ENCODE peak calls at places on chromosomes 2 and 18, in four cellular contexts. E is HepG2, F is WTC11, S is K562. C is an unnamed sample.
A peak's percentile ranks its signal among the peaks of the same experiment; 100 is the strongest.

GRCh38 chr2:95573866-95574265 is 17.9 kb upstream of the TRIM43 start:
- DNase-seq in E (no peak), S (no peak), F (no peak), C (no peak)

GRCh38 chr2:97706112-97706511 is 7.3 kb upstream of the ZAP70 start:
- DNase-seq in F (no peak), E (no peak), S (no peak), C (no peak)

GRCh38 chr18:73414598-73414997 is 546.8 kb upstream of the NETO1 start:
- DNase-seq in S (no peak), E (no peak), F (no peak), C (no peak)

GRCh38 chr2:28547906-28548600 is 52.2 kb downstream of the PLB1 start:
- DNase-seq in S (no peak), F (no peak), E (no peak), C (no peak)

GRCh38 chr2:171432969-171433762 is 624 bp downstream of the METTL8 start:
- DNase-seq in F (peak; percentile 25), S (peak; percentile 68), E (peak; percentile 83), C (peak; percentile 33)

GRCh38 chr2:237766334-237766733 is 32.2 kb upstream of the RBM44 start:
- DNase-seq in S (no peak), E (no peak), F (no peak), C (no peak)

GRCh38 chr2:75186829-75187228 is 12.5 kb downstream of the TACR1 start:
- DNase-seq in S (no peak), E (no peak), F (no peak), C (no peak)

GRCh38 chr2:195575879-195576391 is 81.1 kb upstream of the SLC39A10 start:
- DNase-seq in F (no peak), S (no peak), E (peak; percentile 27), C (peak; percentile 64)

GRCh38 chr2:47905454-47906260 is 641 bp downstream of the FBXO11 start:
- DNase-seq in F (peak; percentile 66), S (no peak), E (no peak), C (no peak)

GRCh38 chr2:216596986-216597509 is 36.2 kb upstream of the IGFBP2 start:
- DNase-seq in S (no peak), F (no peak), E (no peak), C (no peak)

GRCh38 chr2:209577376-209578357 is 153.8 kb downstream of the MAP2 start:
- DNase-seq in F (no peak), S (no peak), E (peak; percentile 10), C (peak; percentile 12)

GRCh38 chr18:50194623-50195532 is at the start of gene MYO5B:
- DNase-seq in F (peak; percentile 71), S (peak; percentile 63), E (peak; percentile 63), C (peak; percentile 7)

GRCh38 chr18:43525149-43525548 is 247.9 kb upstream of the SYT4 start:
- DNase-seq in S (no peak), E (no peak), F (no peak), C (no peak)

GRCh38 chr2:236085647-236086046 is 82.5 kb downstream of the GBX2 start:
- DNase-seq in E (no peak), F (no peak), S (no peak), C (no peak)

GRCh38 chr2:106638043-106638442 is 150.9 kb downstream of the CD8B2 start:
- DNase-seq in S (peak; percentile 7), E (no peak), F (no peak), C (peak; percentile 39)

GRCh38 chr2:71620116-71620515 is 166.8 kb downstream of the DYSF start:
- DNase-seq in F (no peak), S (no peak), E (no peak), C (no peak)

GRCh38 chr18:41820784-41821183 is 134.2 kb upstream of the PIK3C3 start:
- DNase-seq in F (no peak), E (no peak), S (no peak), C (no peak)

GRCh38 chr18:79692886-79693285 is 13.3 kb downstream of the CTDP1 start:
- DNase-seq in E (no peak), S (no peak), F (no peak), C (no peak)

GRCh38 chr2:193824474-193824873 is 1629.7 kb upstream of the TMEFF2 start:
- DNase-seq in E (no peak), F (no peak), S (no peak), C (peak; percentile 17)

GRCh38 chr2:96580771-96581170 is 44.2 kb downstream of the ARID5A start:
- DNase-seq in S (peak; percentile 41), F (no peak), E (peak; percentile 46), C (peak; percentile 18)

GRCh38 chr2:112055110-112055832 is at the start of gene TMEM87B:
- DNase-seq in S (peak; percentile 94), E (peak; percentile 91), F (peak; percentile 79), C (peak; percentile 66)

DNA sequence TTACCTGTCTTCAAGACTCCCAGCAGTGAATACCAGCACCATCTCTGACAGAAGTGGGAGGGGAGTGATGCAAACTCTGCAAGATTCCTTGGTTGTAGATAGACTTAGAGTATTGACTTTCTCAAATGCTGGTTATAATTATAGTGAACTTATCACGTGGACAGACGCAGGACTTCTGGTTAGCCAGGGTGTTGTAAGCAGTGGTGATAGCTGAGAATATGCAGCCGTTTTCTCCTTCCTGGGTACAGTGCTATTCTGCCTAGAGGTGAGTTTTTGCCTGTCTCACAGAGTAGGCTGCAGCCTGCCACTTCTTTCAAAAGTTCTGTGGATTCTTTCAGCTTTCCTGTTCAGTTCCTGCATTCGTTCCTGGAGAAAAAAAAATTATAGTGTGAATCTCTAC is 733 bp upstream of the CXCR2 start:
- DNase-seq in F (no peak), S (no peak), E (no peak), C (no peak)
- TF ChIP-seq NR3C1 in F (no peak), S (no peak), E (no peak), C (no peak)

DNA sequence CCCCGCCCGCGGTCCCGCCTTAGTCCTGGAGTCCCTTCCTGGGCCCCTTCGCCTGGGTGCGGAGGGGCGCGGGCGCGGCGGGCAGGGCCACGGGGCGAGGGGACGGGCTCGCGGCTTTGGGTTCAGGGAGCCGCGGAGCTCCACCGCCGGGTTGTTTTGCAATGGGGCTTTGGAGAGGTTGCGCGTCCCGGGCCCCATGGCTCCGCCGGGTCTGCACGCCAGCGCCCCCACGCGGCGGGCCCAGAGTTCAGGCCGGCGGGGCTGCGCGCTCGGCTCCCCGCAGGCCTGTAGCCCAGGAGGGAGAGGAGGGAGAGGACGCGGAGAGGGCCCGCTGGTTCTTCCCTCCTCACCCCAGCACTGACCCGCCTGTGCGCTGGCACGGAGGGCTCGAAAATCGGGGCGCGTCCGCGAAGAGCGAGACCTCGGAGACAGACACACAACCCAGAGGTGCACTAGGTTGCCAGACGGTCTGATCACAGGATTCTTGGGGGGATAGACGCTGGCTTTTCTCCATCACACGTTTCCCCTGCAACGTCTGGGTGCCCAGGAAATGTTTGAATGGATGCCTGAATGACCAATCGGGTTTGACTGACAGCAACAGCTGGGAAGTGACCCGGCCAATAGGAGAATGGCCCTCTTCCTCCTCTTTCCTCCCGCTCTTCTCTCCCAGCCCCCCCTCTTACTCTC is 4.9 kb upstream of the SIX2 start:
- DNase-seq in F (peak; percentile 79), S (peak; percentile 61), E (no peak), C (peak; percentile 88)
- TF ChIP-seq NR3C1 in F (no peak), S (no peak), E (no peak), C (no peak)

GRCh38 chr2:239189711-239190131 is 211.1 kb downstream of the HDAC4 start:
- DNase-seq in S (no peak), F (no peak), E (no peak), C (no peak)

GRCh38 chr2:239188536-239188935 is 212.3 kb downstream of the HDAC4 start:
- DNase-seq in S (no peak), E (no peak), F (no peak), C (no peak)

GRCh38 chr2:239186958-239187357 is 213.9 kb downstream of the HDAC4 start:
- DNase-seq in S (no peak), F (no peak), E (no peak), C (no peak)

GRCh38 chr2:239186516-239186915 is 214.3 kb downstream of the HDAC4 start:
- DNase-seq in S (no peak), F (no peak), E (no peak), C (no peak)

GRCh38 chr2:239187464-239188253 is 213.2 kb downstream of the HDAC4 start:
- DNase-seq in S (no peak), E (no peak), F (no peak), C (no peak)
- TF ChIP-seq NR3C1 in S (no peak), E (no peak), F (no peak), C (no peak)

DNA sequence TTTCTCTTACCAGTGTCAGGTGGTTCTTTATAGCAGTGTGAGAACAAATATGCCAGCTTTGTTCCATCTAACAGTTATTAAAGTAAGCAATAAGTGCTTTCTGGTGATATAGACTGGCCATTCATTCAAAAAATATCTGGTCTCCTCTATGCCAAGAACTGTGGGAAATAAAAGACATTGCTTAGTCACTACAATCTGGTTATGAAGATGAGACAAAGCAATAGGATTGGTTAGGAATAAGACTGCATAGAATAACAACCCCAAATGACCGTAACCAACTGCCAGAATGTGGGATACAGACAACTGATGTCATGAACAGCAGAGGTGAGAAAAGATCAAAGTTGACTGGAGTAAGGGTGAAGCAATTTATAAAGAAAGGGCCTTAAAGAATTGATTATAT is 83.8 kb downstream of the MBD2 start:
- DNase-seq in S (no peak), F (no peak), E (no peak), C (no peak)
- TF ChIP-seq NR3C1 in S (no peak), F (no peak), E (no peak), C (no peak)

GRCh38 chr18:24075731-24076130 is 61.2 kb downstream of the TTC39C start:
- DNase-seq in F (no peak), E (no peak), S (no peak), C (no peak)
- TF ChIP-seq NR3C1 in F (no peak), E (no peak), S (no peak), C (no peak)

GRCh38 chr18:56382541-56382940 is 255.9 kb downstream of the TXNL1 start:
- DNase-seq in E (no peak), F (no peak), S (no peak), C (no peak)
- TF ChIP-seq NR3C1 in E (no peak), F (no peak), S (no peak), C (no peak)

GRCh38 chr18:12093520-12094257 is at the start of gene ANKRD62:
- DNase-seq in E (no peak), F (no peak), S (peak; percentile 16), C (no peak)

GRCh38 chr18:12091742-12092141 is 1.9 kb upstream of the ANKRD62 start:
- DNase-seq in E (no peak), S (no peak), F (no peak), C (no peak)

GRCh38 chr18:12088731-12089375 is 4.8 kb upstream of the ANKRD62 start:
- DNase-seq in S (no peak), F (no peak), E (no peak), C (no peak)

GRCh38 chr18:12088096-12088495 is 5.5 kb upstream of the ANKRD62 start:
- DNase-seq in S (no peak), F (no peak), E (no peak), C (no peak)

GRCh38 chr18:12092398-12093229 is 1.0 kb upstream of the ANKRD62 start:
- DNase-seq in F (peak; percentile 63), S (peak; percentile 48), E (peak; percentile 60), C (peak; percentile 53)
- TF ChIP-seq NR3C1 in F (no peak), S (no peak), E (no peak), C (no peak)

C was measured in A549.